ENCODE peak calls at places on chromosome 12, in eight cellular contexts. One of them, this sample, is unnamed.

GRCh38 chr12:1575799-1576401 is 18.5 kb downstream of the FBXL14 start:
- DNase-seq in retinal pigment epithelial cell: no peak
- DNase-seq in neuronal stem cell: no peak
- DNase-seq in upper lobe of right lung: no peak
- DNase-seq in astrocyte: no peak
- DNase-seq in choroid plexus epithelial cell: peak
- DNase-seq in bronchial epithelial cell: peak
- DNase-seq in lung: no peak
- DNase-seq in this sample: no peak

GRCh38 chr12:123363743-123364531 is 710 bp downstream of the SBNO1 start:
- DNase-seq in retinal pigment epithelial cell: no peak
- DNase-seq in neuronal stem cell: peak
- DNase-seq in upper lobe of right lung: peak
- DNase-seq in astrocyte: peak
- DNase-seq in choroid plexus epithelial cell: no peak
- DNase-seq in bronchial epithelial cell: peak
- DNase-seq in lung: peak
- DNase-seq in this sample: no peak

GRCh38 chr12:9049520-9050133 is 60.3 kb downstream of the KLRG1 start:
- DNase-seq in retinal pigment epithelial cell: no peak
- DNase-seq in neuronal stem cell: no peak
- DNase-seq in upper lobe of right lung: no peak
- DNase-seq in astrocyte: peak
- DNase-seq in choroid plexus epithelial cell: peak
- DNase-seq in bronchial epithelial cell: peak
- DNase-seq in lung: no peak
- DNase-seq in this sample: no peak

GRCh38 chr12:95634622-95635621 is 83.6 kb upstream of the USP44 start:
- DNase-seq in retinal pigment epithelial cell: peak
- DNase-seq in neuronal stem cell: no peak
- DNase-seq in upper lobe of right lung: no peak
- DNase-seq in astrocyte: peak
- DNase-seq in choroid plexus epithelial cell: peak
- DNase-seq in bronchial epithelial cell: peak
- DNase-seq in lung: no peak
- DNase-seq in this sample: peak

GRCh38 chr12:58248599-58248998 is 307.2 kb downstream of the ATP23 start:
- DNase-seq in retinal pigment epithelial cell: no peak
- DNase-seq in neuronal stem cell: no peak
- DNase-seq in upper lobe of right lung: no peak
- DNase-seq in astrocyte: no peak
- DNase-seq in choroid plexus epithelial cell: no peak
- DNase-seq in bronchial epithelial cell: no peak
- DNase-seq in lung: no peak
- DNase-seq in this sample: no peak

GRCh38 chr12:89156862-89157262 is 195.4 kb downstream of the DUSP6 start:
- DNase-seq in retinal pigment epithelial cell: no peak
- DNase-seq in neuronal stem cell: no peak
- DNase-seq in upper lobe of right lung: no peak
- DNase-seq in astrocyte: peak
- DNase-seq in choroid plexus epithelial cell: peak
- DNase-seq in bronchial epithelial cell: peak
- DNase-seq in lung: no peak
- DNase-seq in this sample: no peak

GRCh38 chr12:110732572-110732971 is 10.1 kb downstream of the PPP1CC start:
- DNase-seq in retinal pigment epithelial cell: no peak
- DNase-seq in neuronal stem cell: no peak
- DNase-seq in upper lobe of right lung: no peak
- DNase-seq in astrocyte: no peak
- DNase-seq in choroid plexus epithelial cell: peak
- DNase-seq in bronchial epithelial cell: no peak
- DNase-seq in lung: no peak
- DNase-seq in this sample: no peak

GRCh38 chr12:110698171-110698902 is 9.4 kb upstream of the HVCN1 start:
- DNase-seq in retinal pigment epithelial cell: peak
- DNase-seq in neuronal stem cell: peak
- DNase-seq in upper lobe of right lung: peak
- DNase-seq in astrocyte: peak
- DNase-seq in choroid plexus epithelial cell: peak
- DNase-seq in bronchial epithelial cell: peak
- DNase-seq in lung: peak
- DNase-seq in this sample: peak

GRCh38 chr12:45914090-45914489 is 76.3 kb downstream of the SCAF11 start:
- DNase-seq in retinal pigment epithelial cell: peak
- DNase-seq in neuronal stem cell: no peak
- DNase-seq in upper lobe of right lung: no peak
- DNase-seq in astrocyte: peak
- DNase-seq in choroid plexus epithelial cell: peak
- DNase-seq in bronchial epithelial cell: peak
- DNase-seq in lung: no peak
- DNase-seq in this sample: peak

GRCh38 chr12:120515496-120515895 is 13.5 kb downstream of the COQ5 start:
- DNase-seq in retinal pigment epithelial cell: no peak
- DNase-seq in neuronal stem cell: no peak
- DNase-seq in upper lobe of right lung: no peak
- DNase-seq in astrocyte: no peak
- DNase-seq in choroid plexus epithelial cell: no peak
- DNase-seq in bronchial epithelial cell: no peak
- DNase-seq in lung: no peak
- DNase-seq in this sample: no peak

GRCh38 chr12:125246346-125246656 is 181.1 kb downstream of the AACS start:
- DNase-seq in retinal pigment epithelial cell: no peak
- DNase-seq in neuronal stem cell: no peak
- DNase-seq in upper lobe of right lung: no peak
- DNase-seq in astrocyte: no peak
- DNase-seq in choroid plexus epithelial cell: no peak
- DNase-seq in bronchial epithelial cell: no peak
- DNase-seq in lung: no peak
- DNase-seq in this sample: no peak

GRCh38 chr12:4274960-4275868 is 1.7 kb downstream of the CCND2 start:
- DNase-seq in retinal pigment epithelial cell: no peak
- DNase-seq in neuronal stem cell: no peak
- DNase-seq in upper lobe of right lung: no peak
- DNase-seq in astrocyte: no peak
- DNase-seq in choroid plexus epithelial cell: peak
- DNase-seq in bronchial epithelial cell: peak
- DNase-seq in lung: no peak
- DNase-seq in this sample: no peak
- H3K4me3 ChIP-seq in retinal pigment epithelial cell: peak
- H3K4me3 ChIP-seq in neuronal stem cell: peak
- H3K4me3 ChIP-seq in upper lobe of right lung: peak
- H3K4me3 ChIP-seq in astrocyte: peak
- H3K4me3 ChIP-seq in choroid plexus epithelial cell: peak
- H3K4me3 ChIP-seq in bronchial epithelial cell: peak
- H3K4me3 ChIP-seq in lung: peak
- H3K4me3 ChIP-seq in this sample: peak

DNA sequence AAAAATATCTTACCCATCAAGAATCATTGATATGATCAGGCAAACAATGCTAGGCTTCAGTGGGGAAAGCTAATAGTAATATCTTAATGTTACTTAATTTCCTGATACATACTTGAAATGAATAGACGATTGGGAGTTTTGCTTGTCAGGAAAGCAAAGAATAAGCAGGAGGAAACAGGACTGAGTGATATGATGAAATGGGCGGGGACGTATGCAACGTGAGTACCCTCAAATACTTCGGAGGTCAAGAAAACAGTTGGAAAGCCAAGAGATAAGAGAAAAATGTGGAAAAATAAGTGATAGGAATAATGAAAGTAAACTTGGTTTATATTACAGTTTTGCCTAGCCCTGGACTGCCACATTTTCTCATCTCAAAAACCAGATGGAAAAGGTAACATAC is 49.2 kb downstream of the METTL25 start:
- DNase-seq in retinal pigment epithelial cell: no peak
- DNase-seq in neuronal stem cell: no peak
- DNase-seq in upper lobe of right lung: no peak
- DNase-seq in astrocyte: no peak
- DNase-seq in choroid plexus epithelial cell: no peak
- DNase-seq in bronchial epithelial cell: no peak
- DNase-seq in lung: no peak
- DNase-seq in this sample: no peak
- H3K4me3 ChIP-seq in retinal pigment epithelial cell: no peak
- H3K4me3 ChIP-seq in neuronal stem cell: no peak
- H3K4me3 ChIP-seq in upper lobe of right lung: no peak
- H3K4me3 ChIP-seq in astrocyte: no peak
- H3K4me3 ChIP-seq in choroid plexus epithelial cell: no peak
- H3K4me3 ChIP-seq in bronchial epithelial cell: no peak
- H3K4me3 ChIP-seq in lung: no peak
- H3K4me3 ChIP-seq in this sample: no peak

GRCh38 chr12:108856428-108857157 is 790 bp downstream of the SSH1 start:
- DNase-seq in retinal pigment epithelial cell: no peak
- DNase-seq in neuronal stem cell: no peak
- DNase-seq in upper lobe of right lung: peak
- DNase-seq in astrocyte: peak
- DNase-seq in choroid plexus epithelial cell: peak
- DNase-seq in bronchial epithelial cell: peak
- DNase-seq in lung: peak
- DNase-seq in this sample: no peak

GRCh38 chr12:108854453-108855283 is 2.7 kb downstream of the SSH1 start:
- DNase-seq in retinal pigment epithelial cell: peak
- DNase-seq in neuronal stem cell: no peak
- DNase-seq in upper lobe of right lung: peak
- DNase-seq in astrocyte: peak
- DNase-seq in choroid plexus epithelial cell: peak
- DNase-seq in bronchial epithelial cell: peak
- DNase-seq in lung: no peak
- DNase-seq in this sample: peak

GRCh38 chr12:108854055-108854452 is 3.3 kb downstream of the SSH1 start:
- DNase-seq in retinal pigment epithelial cell: no peak
- DNase-seq in neuronal stem cell: no peak
- DNase-seq in upper lobe of right lung: no peak
- DNase-seq in astrocyte: peak
- DNase-seq in choroid plexus epithelial cell: peak
- DNase-seq in bronchial epithelial cell: peak
- DNase-seq in lung: no peak
- DNase-seq in this sample: no peak

GRCh38 chr12:108856170-108856427 is 1.3 kb downstream of the SSH1 start:
- DNase-seq in retinal pigment epithelial cell: no peak
- DNase-seq in neuronal stem cell: no peak
- DNase-seq in upper lobe of right lung: no peak
- DNase-seq in astrocyte: peak
- DNase-seq in choroid plexus epithelial cell: no peak
- DNase-seq in bronchial epithelial cell: no peak
- DNase-seq in lung: no peak
- DNase-seq in this sample: no peak

DNA sequence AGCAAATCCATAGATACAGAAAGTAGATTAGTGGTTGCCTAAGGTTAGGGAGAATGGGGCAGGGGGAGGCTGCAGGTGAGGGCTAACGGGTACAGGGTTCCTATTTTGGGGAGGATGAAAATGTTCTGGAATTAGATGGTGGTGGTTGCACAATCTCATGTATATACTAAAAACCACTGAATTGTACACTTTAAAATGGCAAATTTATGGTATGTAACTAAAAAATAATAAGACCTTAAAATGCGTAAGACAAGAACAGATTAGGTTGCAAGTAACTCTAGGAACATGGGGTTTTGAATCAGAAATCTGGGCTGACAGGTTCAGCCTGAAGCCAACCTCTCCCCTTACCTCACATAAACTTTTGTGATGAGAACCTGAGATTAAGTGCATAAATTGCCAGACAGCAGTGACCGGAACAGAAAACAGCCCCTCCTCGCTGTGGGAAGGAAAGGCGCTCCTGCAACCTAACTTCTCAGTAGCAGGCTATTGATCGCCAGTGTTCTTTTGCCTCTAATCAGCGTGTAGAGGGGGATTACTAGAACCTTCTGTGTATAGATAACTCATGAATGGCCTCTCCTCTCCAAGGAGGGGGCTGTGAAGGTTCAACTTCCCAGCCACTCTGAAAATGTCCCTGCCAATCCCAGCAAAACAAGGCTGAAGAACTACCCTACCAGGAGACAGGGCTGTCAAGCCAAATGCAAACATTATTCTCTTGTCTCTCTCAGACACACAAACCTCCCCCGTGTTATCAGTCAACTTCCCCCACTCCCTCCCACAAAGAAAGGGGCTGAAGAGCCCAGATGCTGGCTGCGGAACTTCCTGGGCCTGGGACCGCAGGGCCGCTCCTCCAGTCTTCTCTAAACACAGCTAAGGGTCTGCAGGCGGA is 1.9 kb downstream of the SSH1 start:
- DNase-seq in retinal pigment epithelial cell: no peak
- DNase-seq in neuronal stem cell: no peak
- DNase-seq in upper lobe of right lung: no peak
- DNase-seq in astrocyte: peak
- DNase-seq in choroid plexus epithelial cell: no peak
- DNase-seq in bronchial epithelial cell: peak
- DNase-seq in lung: no peak
- DNase-seq in this sample: no peak
- H3K4me3 ChIP-seq in retinal pigment epithelial cell: peak
- H3K4me3 ChIP-seq in neuronal stem cell: peak
- H3K4me3 ChIP-seq in upper lobe of right lung: peak
- H3K4me3 ChIP-seq in astrocyte: peak
- H3K4me3 ChIP-seq in choroid plexus epithelial cell: peak
- H3K4me3 ChIP-seq in bronchial epithelial cell: peak
- H3K4me3 ChIP-seq in lung: peak
- H3K4me3 ChIP-seq in this sample: peak

GRCh38 chr12:12734561-12735071 is 17.4 kb downstream of the CDKN1B start:
- DNase-seq in retinal pigment epithelial cell: no peak
- DNase-seq in neuronal stem cell: no peak
- DNase-seq in upper lobe of right lung: no peak
- DNase-seq in astrocyte: peak
- DNase-seq in choroid plexus epithelial cell: no peak
- DNase-seq in bronchial epithelial cell: no peak
- DNase-seq in lung: no peak
- DNase-seq in this sample: no peak

GRCh38 chr12:12733118-12733517 is 15.9 kb downstream of the CDKN1B start:
- DNase-seq in retinal pigment epithelial cell: no peak
- DNase-seq in neuronal stem cell: no peak
- DNase-seq in upper lobe of right lung: no peak
- DNase-seq in astrocyte: no peak
- DNase-seq in choroid plexus epithelial cell: no peak
- DNase-seq in bronchial epithelial cell: no peak
- DNase-seq in lung: no peak
- DNase-seq in this sample: no peak

GRCh38 chr12:12735301-12735700 is 18.1 kb downstream of the CDKN1B start:
- DNase-seq in retinal pigment epithelial cell: no peak
- DNase-seq in neuronal stem cell: no peak
- DNase-seq in upper lobe of right lung: no peak
- DNase-seq in astrocyte: peak
- DNase-seq in choroid plexus epithelial cell: peak
- DNase-seq in bronchial epithelial cell: no peak
- DNase-seq in lung: no peak
- DNase-seq in this sample: no peak

GRCh38 chr12:12731785-12732184 is 14.6 kb downstream of the CDKN1B start:
- DNase-seq in retinal pigment epithelial cell: no peak
- DNase-seq in neuronal stem cell: no peak
- DNase-seq in upper lobe of right lung: no peak
- DNase-seq in astrocyte: no peak
- DNase-seq in choroid plexus epithelial cell: no peak
- DNase-seq in bronchial epithelial cell: no peak
- DNase-seq in lung: no peak
- DNase-seq in this sample: no peak

GRCh38 chr12:12734054-12734453 is 16.9 kb downstream of the CDKN1B start:
- DNase-seq in retinal pigment epithelial cell: no peak
- DNase-seq in neuronal stem cell: no peak
- DNase-seq in upper lobe of right lung: no peak
- DNase-seq in astrocyte: peak
- DNase-seq in choroid plexus epithelial cell: no peak
- DNase-seq in bronchial epithelial cell: no peak
- DNase-seq in lung: no peak
- DNase-seq in this sample: no peak
- H3K4me3 ChIP-seq in retinal pigment epithelial cell: no peak
- H3K4me3 ChIP-seq in neuronal stem cell: no peak
- H3K4me3 ChIP-seq in upper lobe of right lung: no peak
- H3K4me3 ChIP-seq in astrocyte: no peak
- H3K4me3 ChIP-seq in choroid plexus epithelial cell: no peak
- H3K4me3 ChIP-seq in bronchial epithelial cell: no peak
- H3K4me3 ChIP-seq in lung: no peak
- H3K4me3 ChIP-seq in this sample: no peak